ENCODE peak calls at places on chromosome 14, in five cellular contexts. I is HCT116, H is H1, D is GM12878, T is K562. Q is an unnamed sample.

GRCh38 chr14:50985124-50985815 is 41.0 kb upstream of the PYGL start:
- DNase-seq in H (no peak), T (no peak), I (no peak), D (no peak), Q (no peak)

GRCh38 chr14:100747021-100747586 is 20.4 kb downstream of the DLK1 start:
- DNase-seq in T (no peak), D (no peak), I (peak; percentile 45), H (no peak), Q (peak; percentile 55)

GRCh38 chr14:26008290-26008689 is 589.5 kb downstream of the NOVA1 start:
- DNase-seq in D (no peak), T (no peak), H (no peak), I (no peak), Q (no peak)

GRCh38 chr14:106039400-106039799 is 513.0 kb downstream of the TMEM121 start:
- DNase-seq in I (peak; percentile 7), H (no peak), D (no peak), T (peak; percentile 36), Q (no peak)

GRCh38 chr14:60616326-60617044 is 32.8 kb downstream of the SIX1 start:
- DNase-seq in H (no peak), T (no peak), D (no peak), I (no peak), Q (peak; percentile 7)

GRCh38 chr14:77682158-77682553 is 25.7 kb downstream of the ALKBH1 start:
- DNase-seq in D (no peak), I (no peak), T (no peak), H (no peak), Q (peak; percentile 27)

GRCh38 chr14:86865934-86866333 is 1127.0 kb downstream of the GALC start:
- DNase-seq in I (no peak), T (no peak), D (no peak), H (no peak), Q (no peak)

GRCh38 chr14:43165651-43166050 is 1341.4 kb downstream of the FSCB start:
- DNase-seq in H (no peak), I (no peak), D (no peak), T (no peak), Q (no peak)

GRCh38 chr14:94897583-94897982 is 127.7 kb upstream of the GSC start:
- DNase-seq in T (no peak), H (no peak), I (no peak), D (no peak), Q (no peak)

GRCh38 chr14:34496679-34497513 is 34.9 kb upstream of the SPTSSA start:
- DNase-seq in T (peak; percentile 88), H (peak; percentile 58), I (peak; percentile 97), D (no peak), Q (peak; percentile 99)

GRCh38 chr14:52949711-52950409 is 990 bp downstream of the FERMT2 start:
- DNase-seq in H (no peak), T (no peak), D (no peak), I (no peak), Q (peak; percentile 44)

GRCh38 chr14:61107896-61108295 is 126.9 kb downstream of the SLC38A6 start:
- DNase-seq in I (no peak), D (no peak), T (no peak), H (peak; percentile 38), Q (no peak)

GRCh38 chr14:39492267-39492666 is 60.0 kb upstream of the FBXO33 start:
- DNase-seq in H (no peak), T (no peak), D (no peak), I (no peak), Q (no peak)

GRCh38 chr14:90758959-90759358 is 57.3 kb downstream of the TTC7B start:
- DNase-seq in D (no peak), I (no peak), T (no peak), H (peak; percentile 43), Q (no peak)

GRCh38 chr14:101039031-101039754 is 135.7 kb upstream of the RTL1 start:
- DNase-seq in H (no peak), T (no peak), D (no peak), I (no peak), Q (no peak)

GRCh38 chr14:52076334-52076733 is 7.5 kb upstream of the NID2 start:
- DNase-seq in D (no peak), T (no peak), I (no peak), H (no peak), Q (no peak)

GRCh38 chr14:82724296-82724695 is 1190.6 kb upstream of the SEL1L start:
- DNase-seq in H (no peak), I (no peak), D (no peak), T (no peak), Q (no peak)

GRCh38 chr14:31110872-31111271 is 84.7 kb upstream of the STRN3 start:
- DNase-seq in D (no peak), I (no peak), T (no peak), H (no peak), Q (no peak)

GRCh38 chr14:78927261-78927660 is 757.1 kb downstream of the NRXN3 start:
- DNase-seq in D (no peak), T (no peak), I (no peak), H (no peak), Q (no peak)

GRCh38 chr14:31265701-31266398 is 58.3 kb upstream of the HECTD1 start:
- DNase-seq in D (no peak), T (peak; percentile 23), I (no peak), H (no peak), Q (peak; percentile 89)

GRCh38 chr14:61260939-61261776 is 20.0 kb downstream of the TMEM30B start:
- DNase-seq in H (no peak), D (no peak), T (no peak), I (peak; percentile 65), Q (peak; percentile 13)

GRCh38 chr14:100610511-100611217 is 23.4 kb upstream of the BEGAIN start:
- DNase-seq in D (no peak), I (no peak), T (no peak), H (no peak), Q (no peak)

GRCh38 chr14:102984336-102985102 is 62.1 kb downstream of the AMN start:
- DNase-seq in D (no peak), H (no peak), T (no peak), I (no peak), Q (no peak)

GRCh38 chr14:62428429-62429203 is 616.6 kb downstream of the KCNH5 start:
- DNase-seq in I (no peak), D (no peak), H (no peak), T (no peak), Q (no peak)

GRCh38 chr14:102870994-102871831 is 51.2 kb upstream of the AMN start:
- DNase-seq in D (no peak), T (no peak), I (no peak), H (no peak), Q (no peak)

GRCh38 chr14:44300911-44301310 is 206.2 kb downstream of the FSCB start:
- DNase-seq in D (no peak), T (no peak), H (no peak), I (no peak), Q (no peak)

GRCh38 chr14:79852975-79853374 is 358.3 kb downstream of the DIO2 start:
- DNase-seq in H (no peak), D (no peak), T (no peak), I (no peak), Q (no peak)

GRCh38 chr14:75995372-75996041 is 9.9 kb downstream of the IFT43 start:
- DNase-seq in D (no peak), H (no peak), T (no peak), I (no peak), Q (no peak)

GRCh38 chr14:68792022-68792829 is 641 bp downstream of the ZFP36L1 start:
- DNase-seq in T (peak; percentile 34), D (no peak), I (no peak), H (no peak), Q (no peak)

GRCh38 chr14:61841145-61841544 is 78.9 kb downstream of the SNAPC1 start:
- DNase-seq in H (no peak), T (no peak), D (no peak), I (no peak), Q (no peak)

GRCh38 chr14:26738571-26738970 is 140.7 kb upstream of the NOVA1 start:
- DNase-seq in D (no peak), H (no peak), T (no peak), I (no peak), Q (no peak)

GRCh38 chr14:104138891-104139459 is 588 bp downstream of the KIF26A start:
- DNase-seq in I (no peak), H (peak; percentile 69), T (no peak), D (no peak), Q (no peak)
- TF ChIP-seq EZH2 in I (no peak), H (peak; percentile 24), T (no peak), D (no peak), Q (peak; percentile 76)

GRCh38 chr14:99576761-99577705 is 27.0 kb downstream of the CCDC85C start:
- DNase-seq in T (no peak), I (no peak), D (no peak), H (no peak), Q (no peak)
- TF ChIP-seq ZNF274 in T (no peak), I (no peak), D (no peak), H (no peak), Q (no peak)

GRCh38 chr14:67391266-67391665 is 20.7 kb downstream of the PLEK2 start:
- DNase-seq in H (no peak), I (no peak), D (no peak), T (peak; percentile 66), Q (no peak)

GRCh38 chr14:67393689-67394088 is 18.3 kb downstream of the PLEK2 start:
- DNase-seq in T (no peak), H (no peak), D (no peak), I (no peak), Q (no peak)

GRCh38 chr14:67390135-67390534 is 21.8 kb downstream of the PLEK2 start:
- DNase-seq in D (no peak), T (no peak), I (no peak), H (no peak), Q (no peak)

GRCh38 chr14:67392728-67393314 is 19.1 kb downstream of the PLEK2 start:
- DNase-seq in T (no peak), H (no peak), I (no peak), D (no peak), Q (no peak)

DNA sequence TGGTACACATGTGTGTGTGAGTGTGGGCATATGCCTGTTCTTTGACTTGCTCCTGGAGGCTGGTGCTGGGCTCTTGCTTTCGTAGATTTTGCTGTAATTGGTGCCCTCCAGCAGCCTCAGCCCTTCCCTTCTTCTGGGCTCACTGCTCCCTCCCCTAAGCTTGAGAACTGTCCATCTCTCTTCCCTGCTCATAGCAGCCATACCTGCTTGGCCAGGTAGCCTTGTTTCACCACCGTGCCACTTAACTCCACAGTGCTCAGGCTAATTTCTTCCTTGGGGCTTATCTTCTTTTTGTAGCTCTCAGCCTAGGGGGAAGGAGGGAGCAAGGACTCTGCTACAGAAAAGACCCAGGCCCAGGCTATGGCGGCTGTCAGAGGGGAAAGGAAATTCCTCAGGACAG is 19.8 kb downstream of the PLEK2 start:
- DNase-seq in I (no peak), T (no peak), H (no peak), D (no peak), Q (no peak)
- TF ChIP-seq EZH2 in I (no peak), T (no peak), H (no peak), D (no peak), Q (no peak)

DNA sequence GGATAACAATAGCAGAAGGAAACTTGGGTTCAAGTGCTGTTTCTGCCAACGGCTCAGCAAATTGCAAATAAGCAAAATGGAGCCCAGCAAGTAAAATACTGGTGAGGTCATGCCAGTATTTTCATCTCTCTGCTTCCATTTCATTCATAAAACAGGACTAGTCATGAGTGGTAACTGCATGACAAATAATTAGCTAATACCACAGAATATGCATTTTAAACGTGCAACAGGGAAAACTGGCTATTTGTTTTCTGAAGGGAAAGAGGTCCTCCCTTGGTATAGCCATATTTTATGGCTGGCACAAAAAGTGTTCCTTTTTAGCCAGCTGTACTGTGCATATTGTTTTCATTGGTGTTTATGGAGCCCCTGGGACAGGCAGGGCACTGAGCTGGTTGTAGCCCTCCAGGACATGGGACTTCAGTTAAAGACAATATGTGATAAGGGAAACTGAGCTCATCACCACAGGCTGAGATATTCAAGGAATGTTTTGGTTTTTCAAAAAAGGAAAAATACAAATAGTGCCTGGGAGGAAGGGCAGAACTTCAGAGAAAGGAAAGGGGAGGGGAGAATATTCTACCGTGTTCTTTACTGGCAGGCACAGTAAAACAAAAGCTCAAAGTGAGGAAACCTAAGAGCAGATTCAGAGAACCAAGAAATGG is 26.1 kb upstream of the FOXN3 start:
- DNase-seq in H (no peak), T (no peak), I (no peak), D (no peak), Q (no peak)
- TF ChIP-seq ZNF274 in H (no peak), T (no peak), I (no peak), D (no peak), Q (no peak)